ENCODE peak calls at places on chromosomes 3 and 15, in six cellular contexts. S, G, E, L, V and F are unnamed samples. For H3K4me1, the result is how much of the 10 kb centered on the place peaks cover.

GRCh38 chr3:16908408-16908807 is 23.7 kb downstream of the PLCL2 start:
- DNase-seq in S (no peak), G (no peak), E (no peak), L (no peak), V (no peak), F (no peak)

GRCh38 chr3:110378481-110378880 is 693.1 kb upstream of the NECTIN3 start:
- DNase-seq in S (no peak), G (no peak), E (no peak), L (no peak), V (no peak), F (no peak)

GRCh38 chr3:38985581-38985980 is 66.2 kb downstream of the SCN11A start:
- DNase-seq in S (no peak), G (no peak), E (no peak), L (no peak), V (no peak), F (no peak)

GRCh38 chr15:51069983-51070382 is 24.7 kb downstream of the TNFAIP8L3 start:
- DNase-seq in S (no peak), G (no peak), E (no peak), L (no peak), V (no peak), F (no peak)

GRCh38 chr3:23489338-23490158 is 286.4 kb downstream of the UBE2E2 start:
- DNase-seq in S (no peak), G (no peak), E (no peak), L (no peak), V (no peak), F (no peak)

GRCh38 chr3:15633766-15634588 is 32.4 kb downstream of the BTD start:
- DNase-seq in S (no peak), G (no peak), E (no peak), L (no peak), V (no peak), F (peak)

GRCh38 chr15:41945701-41946100 is 26.7 kb downstream of the EHD4 start:
- DNase-seq in S (no peak), G (no peak), E (no peak), L (no peak), V (no peak), F (peak)

GRCh38 chr3:194306771-194307640 is 44.1 kb downstream of the CPN2 start:
- DNase-seq in S (no peak), G (peak), E (no peak), L (no peak), V (peak), F (no peak)

GRCh38 chr3:118573922-118574321 is 460.7 kb downstream of the IGSF11 start:
- DNase-seq in S (no peak), G (no peak), E (no peak), L (no peak), V (no peak), F (no peak)

GRCh38 chr15:101305820-101306255 is 10.8 kb upstream of the SNRPA1 start:
- DNase-seq in S (no peak), G (no peak), E (no peak), L (no peak), V (peak), F (no peak)

GRCh38 chr3:194032828-194033435 is 103.0 kb upstream of the HES1 start:
- DNase-seq in S (no peak), G (no peak), E (no peak), L (no peak), V (no peak), F (no peak)

GRCh38 chr3:103494512-103494911 is 1059.7 kb downstream of the ZPLD1 start:
- DNase-seq in S (no peak), G (no peak), E (no peak), L (no peak), V (no peak), F (no peak)

GRCh38 chr3:155313916-155314315 is 20.4 kb upstream of the STRIT1 start:
- DNase-seq in S (no peak), G (no peak), E (no peak), L (no peak), V (no peak), F (no peak)

GRCh38 chr15:70308011-70308761 is 210.5 kb upstream of the TLE3 start:
- DNase-seq in S (peak), G (no peak), E (no peak), L (no peak), V (no peak), F (no peak)

GRCh38 chr3:134874737-134875413 is 79.8 kb downstream of the EPHB1 start:
- DNase-seq in S (no peak), G (no peak), E (no peak), L (no peak), V (no peak), F (no peak)

GRCh38 chr3:16456784-16457415 is 56.6 kb downstream of the RFTN1 start:
- DNase-seq in S (no peak), G (no peak), E (no peak), L (no peak), V (peak), F (no peak)

GRCh38 chr3:65828706-65829105 is 210.0 kb downstream of the MAGI1 start:
- DNase-seq in S (no peak), G (no peak), E (no peak), L (no peak), V (no peak), F (no peak)

GRCh38 chr3:138442996-138443395 is 8.6 kb downstream of the ESYT3 start:
- DNase-seq in S (no peak), G (no peak), E (no peak), L (no peak), V (no peak), F (no peak)

GRCh38 chr3:38657369-38657768 is 7.9 kb upstream of the SCN5A start:
- DNase-seq in S (no peak), G (no peak), E (no peak), L (no peak), V (no peak), F (no peak)

GRCh38 chr15:67843571-67844387 is 3.9 kb upstream of the RNU6-1 start:
- DNase-seq in S (no peak), G (peak), E (no peak), L (peak), V (no peak), F (no peak)

GRCh38 chr3:45948409-45948808 is 5.1 kb downstream of the CXCR6 start:
- DNase-seq in S (no peak), G (no peak), E (no peak), L (no peak), V (no peak), F (no peak)

GRCh38 chr3:109316162-109316730 is at the start of gene DPPA2:
- DNase-seq in S (no peak), G (no peak), E (no peak), L (no peak), V (no peak), F (no peak)

GRCh38 chr3:146044046-146044445 is 116.9 kb downstream of the PLOD2 start:
- DNase-seq in S (no peak), G (no peak), E (no peak), L (no peak), V (no peak), F (no peak)

GRCh38 chr3:79019137-79019923 is 748.5 kb downstream of the ROBO1 start:
- DNase-seq in S (peak), G (peak), E (peak), L (peak), V (peak), F (peak)

GRCh38 chr15:71648095-71648494 is 162.3 kb upstream of the NR2E3 start:
- DNase-seq in S (no peak), G (no peak), E (no peak), L (no peak), V (no peak), F (no peak)

GRCh38 chr3:119290613-119291012 is 3.6 kb upstream of the ARHGAP31 start:
- DNase-seq in S (no peak), G (no peak), E (no peak), L (no peak), V (no peak), F (no peak)

GRCh38 chr3:151146071-151146730 is 56.8 kb downstream of the GPR171 start:
- DNase-seq in S (peak), G (peak), E (peak), L (peak), V (peak), F (peak)

GRCh38 chr3:87228316-87228715 is 1.2 kb downstream of the CHMP2B start:
- DNase-seq in S (no peak), G (no peak), E (no peak), L (no peak), V (no peak), F (no peak)

GRCh38 chr3:107824822-107825371 is 265.9 kb downstream of the CD47 start:
- DNase-seq in S (no peak), G (no peak), E (no peak), L (no peak), V (no peak), F (no peak)

GRCh38 chr3:139285691-139286090 is 58.1 kb upstream of the MRPS22 start:
- DNase-seq in S (no peak), G (no peak), E (no peak), L (no peak), V (no peak), F (peak)

GRCh38 chr3:9727743-9728142 is 3.8 kb upstream of the BRPF1 start:
- DNase-seq in S (no peak), G (no peak), E (no peak), L (no peak), V (no peak), F (no peak)

GRCh38 chr15:98903377-98904018 is 104.1 kb downstream of the PGPEP1L start:
- DNase-seq in S (no peak), G (no peak), E (no peak), L (no peak), V (no peak), F (no peak)

GRCh38 chr3:30408105-30408557 is 198.3 kb upstream of the TGFBR2 start:
- DNase-seq in S (no peak), G (no peak), E (no peak), L (no peak), V (no peak), F (no peak)

GRCh38 chr3:125589743-125590142 is 5.6 kb downstream of the OSBPL11 start:
- DNase-seq in S (no peak), G (no peak), E (no peak), L (no peak), V (no peak), F (no peak)

GRCh38 chr3:170076715-170077238 is 39.0 kb downstream of the GPR160 start:
- DNase-seq in S (no peak), G (no peak), E (no peak), L (no peak), V (no peak), F (no peak)

GRCh38 chr3:194871864-194872668 is 186.4 kb downstream of the FAM43A start:
- DNase-seq in S (peak), G (no peak), E (no peak), L (no peak), V (peak), F (no peak)

GRCh38 chr3:22585504-22585903 is 617.6 kb upstream of the UBE2E2 start:
- DNase-seq in S (no peak), G (no peak), E (no peak), L (no peak), V (no peak), F (no peak)

GRCh38 chr15:31488437-31489204 is 162.0 kb downstream of the KLF13 start:
- DNase-seq in S (peak), G (peak), E (no peak), L (peak), V (peak), F (peak)

GRCh38 chr3:78101363-78101762 is 1061.5 kb downstream of the ROBO2 start:
- DNase-seq in S (no peak), G (no peak), E (no peak), L (no peak), V (no peak), F (no peak)

GRCh38 chr3:180990494-180990893 is 958 bp upstream of the DNAJC19 start:
- DNase-seq in S (no peak), G (no peak), E (no peak), L (no peak), V (no peak), F (no peak)

GRCh38 chr3:180987344-180987743 is 2.2 kb downstream of the DNAJC19 start:
- DNase-seq in S (no peak), G (no peak), E (no peak), L (no peak), V (no peak), F (no peak)

DNA sequence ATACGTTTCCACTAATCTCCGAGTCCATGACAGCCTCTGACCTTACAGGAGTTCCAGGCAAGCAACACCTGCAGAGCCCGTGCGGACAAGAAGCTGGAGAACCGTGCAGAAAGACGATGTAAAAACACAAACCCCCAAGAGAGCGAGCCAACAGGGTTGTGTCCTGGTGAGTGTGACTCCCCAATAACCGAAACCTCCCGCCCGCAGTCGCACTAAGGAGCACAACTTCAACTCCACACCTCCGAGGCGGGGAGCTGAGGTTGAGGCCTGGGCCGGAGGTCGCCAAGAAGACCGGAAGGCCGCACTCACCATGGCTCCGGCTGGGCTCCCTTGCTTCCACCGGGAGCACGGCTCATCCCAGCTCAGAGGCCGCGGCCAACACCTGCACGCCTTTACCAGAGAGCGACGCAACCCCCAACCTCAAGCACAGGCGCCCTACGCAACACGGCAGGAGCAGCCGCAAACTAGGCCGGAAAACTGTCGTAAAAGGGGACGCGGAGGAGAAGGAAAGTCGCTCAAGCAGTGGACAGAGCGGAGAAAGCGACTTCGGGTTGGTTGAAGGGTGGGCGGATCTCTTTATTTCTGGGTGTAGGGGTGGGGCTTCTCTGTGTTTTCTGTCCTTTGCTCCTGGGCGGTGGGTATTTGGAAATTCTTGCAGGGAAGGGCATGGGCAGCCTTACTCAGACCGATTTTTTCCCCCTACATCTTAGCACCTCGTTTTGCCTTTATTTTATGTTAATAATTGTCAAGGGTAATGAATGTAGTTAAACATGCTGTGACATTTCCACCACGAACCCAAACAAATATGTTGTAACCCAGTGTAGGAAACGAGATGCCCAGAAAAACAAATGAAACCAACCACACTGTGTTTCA is at the start of gene DNAJC19:
- DNase-seq in S (peak), G (peak), E (peak), L (peak), V (peak), F (peak)
- TF ChIP-seq POLR2A in S (peak), G (peak), E (no peak), L (peak), V (peak), F (peak)

GRCh38 chr15:87866961-87867360 is 389.6 kb downstream of the NTRK3 start:
- DNase-seq in S (no peak), G (no peak), E (no peak), L (no peak), V (no peak), F (no peak)

GRCh38 chr15:87860743-87861142 is 395.8 kb downstream of the NTRK3 start:
- DNase-seq in S (no peak), G (no peak), E (no peak), L (no peak), V (no peak), F (no peak)

GRCh38 chr15:87858651-87859050 is 397.9 kb downstream of the NTRK3 start:
- DNase-seq in S (no peak), G (no peak), E (no peak), L (no peak), V (no peak), F (no peak)

DNA sequence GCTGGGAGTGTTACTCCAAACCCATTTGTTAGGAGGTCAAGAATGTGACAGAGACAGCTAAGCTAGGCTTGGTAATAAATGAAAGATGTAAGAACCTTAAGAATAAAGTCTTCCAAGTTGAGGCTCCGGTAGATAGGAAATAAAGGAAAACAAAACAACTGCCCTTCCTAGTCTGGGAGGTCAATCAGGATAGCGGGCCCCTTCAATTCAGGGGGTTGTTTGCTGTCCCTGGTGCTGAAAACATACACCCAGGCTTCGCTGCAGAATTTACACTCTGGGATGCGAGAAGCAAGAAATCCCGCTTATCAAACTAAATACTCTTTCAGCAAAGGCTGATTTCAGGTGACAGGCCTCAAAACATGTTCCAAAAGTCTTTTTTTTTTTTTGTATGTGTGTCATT is 393.4 kb downstream of the NTRK3 start:
- DNase-seq in S (no peak), G (no peak), E (no peak), L (no peak), V (no peak), F (no peak)
- H3K4me1 ChIP-seq in S (under half), G (under half), E (under half), L (under half), V (under half), F (under half)

DNA sequence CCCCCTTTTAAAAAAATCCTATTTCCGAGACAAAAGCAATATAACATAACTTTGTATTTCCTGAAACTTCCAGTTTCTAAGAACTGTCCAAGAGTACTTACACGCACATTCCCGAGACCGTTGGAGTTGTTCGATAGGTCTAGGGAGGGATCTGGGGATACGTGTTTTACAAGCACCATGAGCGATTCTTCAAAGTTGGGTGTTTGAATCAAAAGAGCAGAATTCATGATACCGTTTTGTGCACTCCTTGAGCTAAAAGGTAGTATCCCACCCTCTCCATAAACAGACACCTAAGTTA is 704 bp upstream of the EDEM1 start:
- DNase-seq in S (peak), G (no peak), E (no peak), L (no peak), V (no peak), F (no peak)
- H3K27ac ChIP-seq in S (peak), G (peak), E (peak), L (peak), V (peak), F (peak)

GRCh38 chr15:29156521-29156920 is 113.1 kb downstream of the NSMCE3 start:
- DNase-seq in S (no peak), G (no peak), E (no peak), L (no peak), V (no peak), F (no peak)

GRCh38 chr15:29162411-29162810 is 107.2 kb downstream of the NSMCE3 start:
- DNase-seq in S (no peak), G (no peak), E (no peak), L (no peak), V (no peak), F (no peak)

GRCh38 chr15:29159771-29160455 is 109.7 kb downstream of the NSMCE3 start:
- DNase-seq in S (no peak), G (no peak), E (no peak), L (no peak), V (no peak), F (no peak)
- TF ChIP-seq POLR2A in S (no peak), G (no peak), E (no peak), L (no peak), V (no peak), F (no peak)

GRCh38 chr3:99861216-99861615 is 43.6 kb downstream of the CMSS1 start:
- DNase-seq in S (no peak), G (no peak), E (no peak), L (no peak), V (no peak), F (no peak)
- H3K4me1 ChIP-seq in S (under half), G (under half), E (half or more), L (under half), V (under half), F (under half)

GRCh38 chr3:13954266-13954665 is 74.4 kb upstream of the WNT7A start:
- DNase-seq in S (no peak), G (no peak), E (no peak), L (no peak), V (no peak), F (no peak)

GRCh38 chr3:13951184-13951583 is 71.3 kb upstream of the WNT7A start:
- DNase-seq in S (no peak), G (no peak), E (no peak), L (no peak), V (peak), F (no peak)

GRCh38 chr3:13950042-13950441 is 70.2 kb upstream of the WNT7A start:
- DNase-seq in S (no peak), G (no peak), E (no peak), L (no peak), V (no peak), F (no peak)

DNA sequence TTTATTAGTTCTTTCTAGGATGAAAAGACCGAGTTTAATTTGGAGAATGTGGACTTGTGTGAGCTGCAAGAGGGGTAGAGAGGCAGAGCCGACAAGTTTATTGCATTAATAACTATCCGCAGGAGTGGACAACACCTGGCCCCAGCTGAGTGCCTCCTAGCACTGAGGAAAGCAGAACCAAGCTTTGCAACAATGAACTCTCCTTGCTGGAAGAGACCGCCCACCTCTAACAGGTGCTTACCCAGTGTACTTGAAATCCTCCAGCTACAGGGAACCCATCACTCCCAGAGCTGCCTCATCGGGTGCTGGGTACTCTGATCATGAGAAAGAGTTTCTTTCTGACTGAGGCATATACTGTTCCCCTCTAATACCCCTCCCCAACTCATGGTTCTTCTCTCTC is 75.2 kb upstream of the WNT7A start:
- DNase-seq in S (no peak), G (no peak), E (no peak), L (no peak), V (no peak), F (no peak)
- H3K27ac ChIP-seq in S (no peak), G (no peak), E (no peak), L (no peak), V (no peak), F (no peak)